ENCODE peak calls at places on chromosomes 12 and 14, in six cellular contexts. One of them, this sample, is unnamed. For H3K9me3 and H3K4me1, the result is how much of the 10 kb centered on the place peaks cover.

GRCh38 chr14:34554540-34555250 is 15.2 kb upstream of the EAPP start:
- DNase-seq in HCT116: no peak
- DNase-seq in body of pancreas: no peak
- DNase-seq in A549: peak
- DNase-seq in upper lobe of right lung: peak
- DNase-seq in aorta: no peak
- DNase-seq in this sample: peak

GRCh38 chr12:93197067-93197593 is 180.6 kb upstream of the NUDT4 start:
- DNase-seq in body of pancreas: no peak
- DNase-seq in upper lobe of right lung: no peak
- DNase-seq in aorta: no peak
- DNase-seq in HCT116: no peak
- DNase-seq in A549: peak
- DNase-seq in this sample: no peak

GRCh38 chr12:90991952-90992465 is 12.8 kb downstream of the EPYC start:
- DNase-seq in A549: no peak
- DNase-seq in aorta: no peak
- DNase-seq in HCT116: no peak
- DNase-seq in upper lobe of right lung: no peak
- DNase-seq in body of pancreas: no peak
- DNase-seq in this sample: no peak

GRCh38 chr12:1471224-1471623 is 123.2 kb downstream of the FBXL14 start:
- DNase-seq in aorta: no peak
- DNase-seq in body of pancreas: no peak
- DNase-seq in HCT116: no peak
- DNase-seq in A549: no peak
- DNase-seq in upper lobe of right lung: no peak
- DNase-seq in this sample: no peak

GRCh38 chr12:104513681-104514080 is 56.9 kb downstream of the CHST11 start:
- DNase-seq in body of pancreas: no peak
- DNase-seq in HCT116: no peak
- DNase-seq in upper lobe of right lung: no peak
- DNase-seq in aorta: no peak
- DNase-seq in A549: no peak
- DNase-seq in this sample: no peak

GRCh38 chr14:78631551-78631950 is 461.4 kb downstream of the NRXN3 start:
- DNase-seq in A549: no peak
- DNase-seq in aorta: no peak
- DNase-seq in body of pancreas: no peak
- DNase-seq in HCT116: no peak
- DNase-seq in upper lobe of right lung: no peak
- DNase-seq in this sample: no peak

GRCh38 chr14:67940894-67941455 is 121.4 kb downstream of the RAD51B start:
- DNase-seq in aorta: no peak
- DNase-seq in HCT116: no peak
- DNase-seq in upper lobe of right lung: no peak
- DNase-seq in A549: peak
- DNase-seq in body of pancreas: no peak
- DNase-seq in this sample: no peak

GRCh38 chr14:77324289-77324688 is 3.5 kb downstream of the GSTZ1 start:
- DNase-seq in body of pancreas: no peak
- DNase-seq in upper lobe of right lung: no peak
- DNase-seq in A549: no peak
- DNase-seq in HCT116: no peak
- DNase-seq in aorta: no peak
- DNase-seq in this sample: no peak

GRCh38 chr12:104596128-104596799 is 139.5 kb downstream of the CHST11 start:
- DNase-seq in upper lobe of right lung: no peak
- DNase-seq in body of pancreas: no peak
- DNase-seq in HCT116: no peak
- DNase-seq in A549: peak
- DNase-seq in aorta: no peak
- DNase-seq in this sample: peak

GRCh38 chr12:22729898-22730443 is 105.0 kb downstream of the ETNK1 start:
- DNase-seq in HCT116: no peak
- DNase-seq in aorta: no peak
- DNase-seq in A549: no peak
- DNase-seq in upper lobe of right lung: no peak
- DNase-seq in body of pancreas: no peak
- DNase-seq in this sample: no peak

GRCh38 chr12:104578453-104578852 is 121.7 kb downstream of the CHST11 start:
- DNase-seq in HCT116: no peak
- DNase-seq in A549: peak
- DNase-seq in body of pancreas: no peak
- DNase-seq in aorta: no peak
- DNase-seq in upper lobe of right lung: no peak
- DNase-seq in this sample: no peak

GRCh38 chr12:117890137-117890536 is 78.7 kb downstream of the KSR2 start:
- DNase-seq in HCT116: no peak
- DNase-seq in upper lobe of right lung: no peak
- DNase-seq in A549: peak
- DNase-seq in aorta: no peak
- DNase-seq in body of pancreas: no peak
- DNase-seq in this sample: no peak

GRCh38 chr12:12723681-12724420 is 6.7 kb downstream of the CDKN1B start:
- DNase-seq in upper lobe of right lung: peak
- DNase-seq in HCT116: no peak
- DNase-seq in A549: peak
- DNase-seq in body of pancreas: peak
- DNase-seq in aorta: peak
- DNase-seq in this sample: peak

GRCh38 chr14:68551045-68551683 is 241.7 kb downstream of the ZFP36L1 start:
- DNase-seq in upper lobe of right lung: no peak
- DNase-seq in A549: no peak
- DNase-seq in aorta: no peak
- DNase-seq in HCT116: no peak
- DNase-seq in body of pancreas: no peak
- DNase-seq in this sample: no peak

GRCh38 chr12:103745962-103746361 is 95.1 kb downstream of the NT5DC3 start:
- DNase-seq in body of pancreas: no peak
- DNase-seq in A549: peak
- DNase-seq in HCT116: peak
- DNase-seq in upper lobe of right lung: no peak
- DNase-seq in aorta: no peak
- DNase-seq in this sample: no peak

GRCh38 chr14:51202914-51203665 is 37.0 kb upstream of the TMX1 start:
- DNase-seq in HCT116: no peak
- DNase-seq in body of pancreas: no peak
- DNase-seq in upper lobe of right lung: no peak
- DNase-seq in aorta: no peak
- DNase-seq in A549: no peak
- DNase-seq in this sample: no peak

GRCh38 chr14:106841701-106842100 is 1315.3 kb downstream of the TMEM121 start:
- DNase-seq in HCT116: no peak
- DNase-seq in A549: no peak
- DNase-seq in body of pancreas: peak
- DNase-seq in upper lobe of right lung: no peak
- DNase-seq in aorta: no peak
- DNase-seq in this sample: no peak

GRCh38 chr12:107467716-107468115 is 217.9 kb upstream of the PWP1 start:
- DNase-seq in upper lobe of right lung: no peak
- DNase-seq in aorta: no peak
- DNase-seq in A549: no peak
- DNase-seq in HCT116: no peak
- DNase-seq in body of pancreas: no peak
- DNase-seq in this sample: no peak

GRCh38 chr14:81144811-81145598 is 75.8 kb downstream of the GTF2A1 start:
- DNase-seq in HCT116: no peak
- DNase-seq in body of pancreas: no peak
- DNase-seq in upper lobe of right lung: no peak
- DNase-seq in A549: no peak
- DNase-seq in aorta: no peak
- DNase-seq in this sample: no peak

GRCh38 chr12:53173085-53173715 is 7.3 kb upstream of the ZNF740 start:
- DNase-seq in A549: no peak
- DNase-seq in upper lobe of right lung: no peak
- DNase-seq in aorta: peak
- DNase-seq in HCT116: no peak
- DNase-seq in body of pancreas: no peak
- DNase-seq in this sample: no peak

GRCh38 chr12:49959570-49960473 is 1.9 kb upstream of the AQP5 start:
- DNase-seq in aorta: peak
- DNase-seq in upper lobe of right lung: peak
- DNase-seq in A549: peak
- DNase-seq in HCT116: peak
- DNase-seq in body of pancreas: peak
- DNase-seq in this sample: no peak

GRCh38 chr14:36583242-36584166 is 1.1 kb upstream of the NKX2-8 start:
- DNase-seq in body of pancreas: no peak
- DNase-seq in aorta: no peak
- DNase-seq in HCT116: no peak
- DNase-seq in A549: no peak
- DNase-seq in upper lobe of right lung: no peak
- DNase-seq in this sample: no peak

GRCh38 chr12:107759410-107759809 is 1.5 kb downstream of the PRDM4 start:
- DNase-seq in body of pancreas: no peak
- DNase-seq in A549: peak
- DNase-seq in aorta: no peak
- DNase-seq in HCT116: peak
- DNase-seq in upper lobe of right lung: no peak
- DNase-seq in this sample: peak

GRCh38 chr14:22510527-22511110 is 78.4 kb downstream of the DAD1 start:
- DNase-seq in A549: no peak
- DNase-seq in aorta: no peak
- DNase-seq in body of pancreas: no peak
- DNase-seq in upper lobe of right lung: no peak
- DNase-seq in HCT116: no peak
- DNase-seq in this sample: no peak

GRCh38 chr12:109329710-109330109 is 18.0 kb upstream of the MYO1H start:
- DNase-seq in aorta: no peak
- DNase-seq in A549: no peak
- DNase-seq in HCT116: no peak
- DNase-seq in upper lobe of right lung: no peak
- DNase-seq in body of pancreas: no peak
- DNase-seq in this sample: no peak

GRCh38 chr12:105253882-105254513 is 18.0 kb upstream of the APPL2 start:
- DNase-seq in aorta: no peak
- DNase-seq in upper lobe of right lung: no peak
- DNase-seq in body of pancreas: no peak
- DNase-seq in HCT116: no peak
- DNase-seq in A549: peak
- DNase-seq in this sample: no peak

GRCh38 chr12:105100207-105100985 is 7.1 kb upstream of the WASHC4 start:
- DNase-seq in HCT116: peak
- DNase-seq in upper lobe of right lung: no peak
- DNase-seq in body of pancreas: no peak
- DNase-seq in A549: peak
- DNase-seq in aorta: no peak
- DNase-seq in this sample: no peak

GRCh38 chr12:70360218-70360617 is 5.9 kb upstream of the KCNMB4 start:
- DNase-seq in body of pancreas: no peak
- DNase-seq in upper lobe of right lung: no peak
- DNase-seq in aorta: no peak
- DNase-seq in A549: no peak
- DNase-seq in HCT116: no peak
- DNase-seq in this sample: no peak

GRCh38 chr14:28777773-28778606 is 11.4 kb downstream of the FOXG1 start:
- DNase-seq in upper lobe of right lung: no peak
- DNase-seq in aorta: no peak
- DNase-seq in A549: no peak
- DNase-seq in HCT116: no peak
- DNase-seq in body of pancreas: no peak
- DNase-seq in this sample: no peak
- H3K9me3 ChIP-seq in upper lobe of right lung: under half
- H3K9me3 ChIP-seq in aorta: under half
- H3K9me3 ChIP-seq in A549: under half
- H3K9me3 ChIP-seq in HCT116: under half
- H3K9me3 ChIP-seq in body of pancreas: under half
- H3K9me3 ChIP-seq in this sample: under half

GRCh38 chr14:96254696-96255095 is 1.3 kb upstream of the BDKRB1 start:
- DNase-seq in A549: no peak
- DNase-seq in upper lobe of right lung: no peak
- DNase-seq in aorta: no peak
- DNase-seq in HCT116: no peak
- DNase-seq in body of pancreas: no peak
- DNase-seq in this sample: no peak

GRCh38 chr14:96257056-96257455 is 1.0 kb downstream of the BDKRB1 start:
- DNase-seq in A549: no peak
- DNase-seq in aorta: no peak
- DNase-seq in upper lobe of right lung: no peak
- DNase-seq in HCT116: no peak
- DNase-seq in body of pancreas: no peak
- DNase-seq in this sample: no peak

GRCh38 chr14:96257900-96258299 is 1.9 kb downstream of the BDKRB1 start:
- DNase-seq in aorta: no peak
- DNase-seq in HCT116: no peak
- DNase-seq in upper lobe of right lung: no peak
- DNase-seq in A549: no peak
- DNase-seq in body of pancreas: no peak
- DNase-seq in this sample: no peak

GRCh38 chr14:96256420-96256819 is 410 bp downstream of the BDKRB1 start:
- DNase-seq in body of pancreas: no peak
- DNase-seq in aorta: no peak
- DNase-seq in A549: no peak
- DNase-seq in upper lobe of right lung: no peak
- DNase-seq in HCT116: no peak
- DNase-seq in this sample: no peak

GRCh38 chr14:96255501-96256366 is at the start of gene BDKRB1:
- DNase-seq in HCT116: no peak
- DNase-seq in upper lobe of right lung: no peak
- DNase-seq in A549: no peak
- DNase-seq in aorta: no peak
- DNase-seq in body of pancreas: no peak
- DNase-seq in this sample: no peak
- H3K4me1 ChIP-seq in HCT116: under half
- H3K4me1 ChIP-seq in upper lobe of right lung: under half
- H3K4me1 ChIP-seq in A549: under half
- H3K4me1 ChIP-seq in aorta: under half
- H3K4me1 ChIP-seq in body of pancreas: under half
- H3K4me1 ChIP-seq in this sample: under half

GRCh38 chr12:128698573-128698972 is 125.2 kb downstream of the SLC15A4 start:
- DNase-seq in HCT116: no peak
- DNase-seq in aorta: no peak
- DNase-seq in upper lobe of right lung: no peak
- DNase-seq in A549: no peak
- DNase-seq in body of pancreas: no peak
- DNase-seq in this sample: no peak
- H3K9me3 ChIP-seq in HCT116: under half
- H3K9me3 ChIP-seq in aorta: under half
- H3K9me3 ChIP-seq in upper lobe of right lung: under half
- H3K9me3 ChIP-seq in A549: under half
- H3K9me3 ChIP-seq in body of pancreas: under half
- H3K9me3 ChIP-seq in this sample: under half

GRCh38 chr14:55451398-55451797 is 11.0 kb upstream of the TBPL2 start:
- DNase-seq in upper lobe of right lung: no peak
- DNase-seq in body of pancreas: no peak
- DNase-seq in HCT116: no peak
- DNase-seq in aorta: no peak
- DNase-seq in A549: no peak
- DNase-seq in this sample: peak
- H3K4me1 ChIP-seq in upper lobe of right lung: under half
- H3K4me1 ChIP-seq in body of pancreas: under half
- H3K4me1 ChIP-seq in HCT116: half or more
- H3K4me1 ChIP-seq in aorta: under half
- H3K4me1 ChIP-seq in A549: half or more
- H3K4me1 ChIP-seq in this sample: under half

DNA sequence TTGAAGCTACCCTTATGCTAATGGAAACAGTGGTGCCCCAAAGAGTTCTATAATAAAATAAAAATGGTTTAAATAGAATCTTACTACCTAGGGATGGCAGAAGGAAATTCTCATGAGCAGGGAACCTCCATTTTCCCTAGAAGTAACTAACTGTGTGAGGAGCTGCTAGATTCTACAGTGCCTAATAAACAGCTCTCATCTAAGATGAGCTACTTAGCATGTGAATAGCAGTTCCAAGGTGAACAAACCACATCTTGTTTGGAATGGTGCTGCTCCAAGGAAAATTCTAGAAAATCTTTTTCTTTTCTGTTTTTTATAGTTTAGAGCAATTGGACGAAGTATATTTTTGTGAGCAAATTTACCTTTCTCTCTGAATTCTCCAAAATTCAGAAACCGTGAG is 1015.3 kb upstream of the NOVA1 start:
- DNase-seq in body of pancreas: no peak
- DNase-seq in aorta: no peak
- DNase-seq in upper lobe of right lung: no peak
- DNase-seq in A549: no peak
- DNase-seq in HCT116: no peak
- DNase-seq in this sample: no peak
- H3K9me3 ChIP-seq in body of pancreas: under half
- H3K9me3 ChIP-seq in aorta: under half
- H3K9me3 ChIP-seq in upper lobe of right lung: under half
- H3K9me3 ChIP-seq in A549: under half
- H3K9me3 ChIP-seq in HCT116: under half
- H3K9me3 ChIP-seq in this sample: under half